ENCODE peak calls at places on chromosomes 3 and 15, in four cellular contexts. G, L, U and O are unnamed samples. For H3K27me3, the result is how much of the 10 kb centered on the place peaks cover.

GRCh38 chr3:139202226-139202958 is 141.4 kb upstream of the MRPS22 start:
- DNase-seq in G (no peak), L (no peak), U (no peak), O (peak)

GRCh38 chr3:9777695-9778023 is 7.9 kb upstream of the CAMK1 start:
- DNase-seq in G (no peak), L (no peak), U (no peak), O (no peak)

GRCh38 chr3:114775395-114775794 is 371.7 kb downstream of the ZBTB20 start:
- DNase-seq in G (no peak), L (no peak), U (no peak), O (no peak)

GRCh38 chr3:30131171-30131570 is 475.2 kb upstream of the TGFBR2 start:
- DNase-seq in G (no peak), L (no peak), U (no peak), O (no peak)

GRCh38 chr3:90091557-90091956 is 984.1 kb downstream of the EPHA3 start:
- DNase-seq in G (no peak), L (no peak), U (peak), O (no peak)

GRCh38 chr15:88623061-88623460 is 1.9 kb downstream of the AEN start:
- DNase-seq in G (no peak), L (no peak), U (no peak), O (no peak)

GRCh38 chr3:128316456-128316855 is 150.2 kb downstream of the DNAJB8 start:
- DNase-seq in G (peak), L (no peak), U (peak), O (no peak)

GRCh38 chr3:42490243-42490642 is 12.2 kb upstream of the VIPR1 start:
- DNase-seq in G (no peak), L (peak), U (no peak), O (no peak)

GRCh38 chr3:176521531-176522175 is 675.6 kb downstream of the TBL1XR1 start:
- DNase-seq in G (no peak), L (no peak), U (no peak), O (no peak)

GRCh38 chr15:45307230-45307924 is 55.3 kb downstream of the SLC28A2 start:
- DNase-seq in G (peak), L (no peak), U (no peak), O (no peak)

GRCh38 chr3:196275126-196275525 is 12.4 kb downstream of the PCYT1A start:
- DNase-seq in G (no peak), L (no peak), U (no peak), O (no peak)

GRCh38 chr3:156449712-156450574 is 105.0 kb downstream of the SSR3 start:
- DNase-seq in G (no peak), L (no peak), U (no peak), O (no peak)

GRCh38 chr3:98778852-98779379 is 15.8 kb downstream of the ST3GAL6 start:
- DNase-seq in G (no peak), L (no peak), U (no peak), O (no peak)

GRCh38 chr3:194176274-194176991 is 40.5 kb downstream of the HES1 start:
- DNase-seq in G (no peak), L (no peak), U (peak), O (no peak)

GRCh38 chr3:148042663-148043445 is 633.7 kb downstream of the ZIC1 start:
- DNase-seq in G (no peak), L (no peak), U (no peak), O (no peak)

GRCh38 chr15:25862087-25862468 is 1.0 kb downstream of the ATP10A start:
- DNase-seq in G (no peak), L (peak), U (no peak), O (no peak)

GRCh38 chr3:16056210-16056607 is 118.3 kb upstream of the GALNT15 start:
- DNase-seq in G (no peak), L (no peak), U (no peak), O (no peak)

GRCh38 chr3:47362704-47363103 is 18.1 kb upstream of the PTPN23 start:
- DNase-seq in G (peak), L (no peak), U (no peak), O (no peak)

GRCh38 chr3:48989796-48990635 is at the start of gene P4HTM:
- DNase-seq in G (peak), L (peak), U (peak), O (peak)

GRCh38 chr3:89113887-89114840 is 6.7 kb downstream of the EPHA3 start:
- DNase-seq in G (peak), L (peak), U (peak), O (peak)

GRCh38 chr3:59237121-59237520 is 187.3 kb upstream of the CFAP20DC start:
- DNase-seq in G (no peak), L (no peak), U (no peak), O (no peak)

GRCh38 chr3:89278305-89278704 is 170.9 kb downstream of the EPHA3 start:
- DNase-seq in G (no peak), L (no peak), U (no peak), O (no peak)

GRCh38 chr15:101469520-101470288 is 19.8 kb downstream of the PCSK6 start:
- DNase-seq in G (no peak), L (no peak), U (no peak), O (no peak)

GRCh38 chr3:21795863-21796392 is 44.9 kb upstream of the ZNF385D start:
- DNase-seq in G (no peak), L (no peak), U (no peak), O (no peak)

GRCh38 chr3:131804565-131805133 is 230.2 kb downstream of the CPNE4 start:
- DNase-seq in G (no peak), L (no peak), U (no peak), O (no peak)

GRCh38 chr15:95684126-95684525 is 646.4 kb upstream of the NR2F2 start:
- DNase-seq in G (no peak), L (no peak), U (no peak), O (no peak)

GRCh38 chr15:37107071-37107753 is 6.9 kb upstream of the MEIS2 start:
- DNase-seq in G (no peak), L (no peak), U (no peak), O (no peak)

GRCh38 chr3:24843955-24844354 is 349.3 kb upstream of the THRB start:
- DNase-seq in G (no peak), L (no peak), U (no peak), O (no peak)

GRCh38 chr3:41202075-41202833 is 2.9 kb downstream of the CTNNB1 start:
- DNase-seq in G (no peak), L (no peak), U (no peak), O (no peak)

GRCh38 chr15:31262143-31262530 is 64.5 kb upstream of the KLF13 start:
- DNase-seq in G (no peak), L (no peak), U (no peak), O (no peak)

GRCh38 chr3:64218746-64219145 is 6.5 kb downstream of the PRICKLE2 start:
- DNase-seq in G (no peak), L (no peak), U (no peak), O (no peak)

GRCh38 chr3:64223809-64224570 is 1.3 kb downstream of the PRICKLE2 start:
- DNase-seq in G (no peak), L (no peak), U (no peak), O (peak)

GRCh38 chr3:64222501-64222900 is 2.8 kb downstream of the PRICKLE2 start:
- DNase-seq in G (no peak), L (no peak), U (no peak), O (no peak)

GRCh38 chr3:64220161-64220560 is 5.1 kb downstream of the PRICKLE2 start:
- DNase-seq in G (no peak), L (no peak), U (no peak), O (no peak)

GRCh38 chr3:64221564-64222257 is 3.6 kb downstream of the PRICKLE2 start:
- DNase-seq in G (no peak), L (no peak), U (no peak), O (no peak)
- H3K4me3 ChIP-seq in G (no peak), L (no peak), U (no peak), O (peak)

DNA sequence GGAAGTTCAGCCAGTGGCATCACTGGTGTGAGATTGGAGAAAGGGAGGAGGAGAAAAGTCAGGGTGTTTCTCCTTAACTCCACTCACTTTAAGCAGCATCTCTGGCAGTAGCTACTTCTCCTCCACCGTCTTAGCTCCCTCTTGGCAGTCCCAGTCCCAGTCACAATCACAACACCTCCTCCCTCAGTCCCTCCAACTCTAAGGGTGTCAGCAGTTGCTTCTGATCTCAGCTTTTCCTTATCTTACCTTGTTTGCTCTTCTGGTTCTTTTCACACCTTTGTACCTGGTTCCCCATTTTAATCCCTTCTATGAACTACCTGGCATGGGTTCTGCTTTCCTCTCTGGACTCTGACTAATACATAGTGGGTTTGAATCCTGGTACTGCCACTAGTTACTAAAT is 188.3 kb upstream of the CTDSPL start:
- DNase-seq in G (no peak), L (no peak), U (no peak), O (no peak)
- H3K27ac ChIP-seq in G (no peak), L (no peak), U (no peak), O (no peak)

GRCh38 chr15:93076875-93077274 is 12.1 kb downstream of the RGMA start:
- DNase-seq in G (no peak), L (no peak), U (no peak), O (no peak)

GRCh38 chr15:93076217-93076616 is 12.8 kb downstream of the RGMA start:
- DNase-seq in G (no peak), L (no peak), U (no peak), O (no peak)

GRCh38 chr15:93073465-93073952 is 15.5 kb downstream of the RGMA start:
- DNase-seq in G (no peak), L (no peak), U (peak), O (no peak)

GRCh38 chr15:93072440-93073394 is 16.3 kb downstream of the RGMA start:
- DNase-seq in G (no peak), L (peak), U (peak), O (no peak)

DNA sequence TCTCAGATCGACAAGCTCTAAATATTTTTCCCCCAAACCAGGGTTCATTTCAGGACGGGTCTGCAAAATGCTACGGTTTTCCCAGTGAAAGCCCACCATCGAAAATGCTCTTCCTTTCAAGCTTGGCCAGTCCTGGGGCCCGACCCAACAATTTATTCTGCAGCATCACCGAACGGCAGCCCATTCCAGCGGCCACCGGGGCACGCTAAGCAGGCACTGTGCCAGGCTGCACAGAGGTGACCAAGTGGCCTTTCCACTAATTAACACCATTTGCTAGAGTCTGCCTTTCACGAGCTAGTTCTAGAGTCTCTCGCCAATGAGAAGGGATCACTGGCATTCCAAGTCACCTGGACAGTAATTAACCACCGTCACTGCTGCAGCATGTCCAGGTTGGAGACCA is 14.4 kb downstream of the RGMA start:
- DNase-seq in G (no peak), L (no peak), U (no peak), O (no peak)
- H3K27me3 ChIP-seq in G (under half), L (under half), U (under half), O (under half)

GRCh38 chr3:52440671-52441070 is 4.2 kb downstream of the SEMA3G start:
- DNase-seq in G (no peak), L (no peak), U (peak), O (no peak)

GRCh38 chr3:52441122-52441771 is 3.7 kb downstream of the SEMA3G start:
- DNase-seq in G (no peak), L (peak), U (peak), O (no peak)

GRCh38 chr3:52442409-52443267 is 2.3 kb downstream of the SEMA3G start:
- DNase-seq in G (no peak), L (no peak), U (no peak), O (no peak)

GRCh38 chr3:52443268-52443610 is 1.7 kb downstream of the SEMA3G start:
- DNase-seq in G (no peak), L (no peak), U (no peak), O (no peak)

GRCh38 chr3:52441772-52442332 is 3.1 kb downstream of the SEMA3G start:
- DNase-seq in G (no peak), L (peak), U (no peak), O (no peak)
- H3K4me3 ChIP-seq in G (no peak), L (no peak), U (no peak), O (no peak)

GRCh38 chr3:129793947-129794318 is 99.6 kb downstream of the TMCC1 start:
- DNase-seq in G (no peak), L (peak), U (no peak), O (no peak)
- H3K27ac ChIP-seq in G (no peak), L (peak), U (peak), O (peak)